ENCODE peak calls at places on chromosomes 2 and 18, in eight cellular contexts. D is transverse colon, F is Peyer's patch, N is psoas muscle, K is A549, J is esophagus muscularis mucosa, B is lung, C is upper lobe of left lung. I is an unnamed sample.

GRCh38 chr2:238160206-238161129 is 1.7 kb downstream of the ERFE start:
- DNase-seq in D (no peak), F (peak), N (peak), K (no peak), J (no peak), B (no peak), C (peak), I (peak)

GRCh38 chr18:12048827-12049175 is 44.8 kb upstream of the ANKRD62 start:
- DNase-seq in D (no peak), F (peak), N (no peak), K (no peak), J (no peak), B (no peak), C (no peak), I (no peak)

GRCh38 chr2:62956646-62957045 is 94.0 kb upstream of the OTX1 start:
- DNase-seq in D (no peak), F (no peak), N (no peak), K (no peak), J (no peak), B (no peak), C (no peak), I (no peak)

GRCh38 chr2:209472386-209472832 is 48.6 kb downstream of the MAP2 start:
- DNase-seq in D (no peak), F (no peak), N (no peak), K (no peak), J (no peak), B (no peak), C (no peak), I (no peak)

GRCh38 chr18:75314117-75314516 is 103.5 kb downstream of the TSHZ1 start:
- DNase-seq in D (no peak), F (no peak), N (no peak), K (no peak), J (no peak), B (no peak), C (no peak), I (no peak)

GRCh38 chr2:109164739-109165221 is 35.8 kb downstream of the SH3RF3 start:
- DNase-seq in D (no peak), F (no peak), N (no peak), K (no peak), J (no peak), B (no peak), C (no peak), I (no peak)

GRCh38 chr18:48292787-48293409 is 116.3 kb downstream of the ZBTB7C start:
- DNase-seq in D (no peak), F (no peak), N (no peak), K (no peak), J (no peak), B (peak), C (no peak), I (no peak)

GRCh38 chr2:156459720-156460119 is 23.5 kb downstream of the GPD2 start:
- DNase-seq in D (no peak), F (no peak), N (no peak), K (no peak), J (no peak), B (peak), C (no peak), I (no peak)

GRCh38 chr2:174760845-174761473 is 3.3 kb downstream of the CHRNA1 start:
- DNase-seq in D (no peak), F (no peak), N (no peak), K (no peak), J (no peak), B (no peak), C (no peak), I (no peak)

GRCh38 chr2:10460366-10460796 is 12.3 kb upstream of the ODC1 start:
- DNase-seq in D (no peak), F (no peak), N (no peak), K (no peak), J (no peak), B (no peak), C (peak), I (no peak)

GRCh38 chr2:11434443-11434842 is 31.5 kb downstream of the E2F6 start:
- DNase-seq in D (no peak), F (no peak), N (no peak), K (no peak), J (no peak), B (no peak), C (no peak), I (no peak)

GRCh38 chr18:79540914-79541301 is 138.7 kb upstream of the CTDP1 start:
- DNase-seq in D (no peak), F (no peak), N (peak), K (no peak), J (no peak), B (no peak), C (peak), I (no peak)

GRCh38 chr2:228688007-228688645 is 506.6 kb upstream of the SPHKAP start:
- DNase-seq in D (peak), F (no peak), N (no peak), K (no peak), J (no peak), B (no peak), C (no peak), I (no peak)

GRCh38 chr2:77104554-77104953 is 417.6 kb downstream of the LRRTM4 start:
- DNase-seq in D (no peak), F (no peak), N (no peak), K (no peak), J (no peak), B (no peak), C (no peak), I (no peak)

GRCh38 chr2:199434555-199434954 is 23.2 kb downstream of the SATB2 start:
- DNase-seq in D (no peak), F (no peak), N (no peak), K (no peak), J (no peak), B (no peak), C (no peak), I (no peak)

GRCh38 chr2:238948765-238949641 is 101.1 kb downstream of the TWIST2 start:
- DNase-seq in D (no peak), F (no peak), N (no peak), K (no peak), J (peak), B (peak), C (no peak), I (no peak)

GRCh38 chr2:32249731-32250236 is 14.9 kb downstream of the NLRC4 start:
- DNase-seq in D (no peak), F (no peak), N (no peak), K (no peak), J (no peak), B (no peak), C (no peak), I (no peak)

GRCh38 chr2:17747684-17748452 is 5.7 kb downstream of the SMC6 start:
- DNase-seq in D (no peak), F (no peak), N (no peak), K (peak), J (no peak), B (no peak), C (no peak), I (no peak)

GRCh38 chr2:170488807-170489206 is 226.3 kb upstream of the SP5 start:
- DNase-seq in D (no peak), F (no peak), N (no peak), K (no peak), J (no peak), B (no peak), C (no peak), I (no peak)

GRCh38 chr2:218028189-218028495 is 25.3 kb upstream of the TNS1 start:
- DNase-seq in D (no peak), F (no peak), N (no peak), K (no peak), J (no peak), B (no peak), C (no peak), I (no peak)

GRCh38 chr2:81901017-81901416 is 1596.5 kb upstream of the LRRTM1 start:
- DNase-seq in D (no peak), F (no peak), N (no peak), K (no peak), J (no peak), B (no peak), C (no peak), I (no peak)

GRCh38 chr2:64651590-64651989 is 2.1 kb downstream of the SERTAD2 start:
- DNase-seq in D (no peak), F (no peak), N (no peak), K (no peak), J (no peak), B (no peak), C (no peak), I (no peak)

GRCh38 chr2:56801770-56802169 is 618.0 kb downstream of the CCDC85A start:
- DNase-seq in D (no peak), F (no peak), N (no peak), K (no peak), J (no peak), B (no peak), C (no peak), I (no peak)

GRCh38 chr2:202038471-202039277 is 5.0 kb downstream of the FZD7 start:
- DNase-seq in D (peak), F (no peak), N (peak), K (peak), J (no peak), B (no peak), C (no peak), I (no peak)

GRCh38 chr2:153823880-153824279 is 47.8 kb upstream of the GALNT13 start:
- DNase-seq in D (no peak), F (no peak), N (no peak), K (no peak), J (no peak), B (no peak), C (no peak), I (no peak)

GRCh38 chr2:159484537-159484936 is 131.8 kb downstream of the BAZ2B start:
- DNase-seq in D (no peak), F (no peak), N (no peak), K (no peak), J (no peak), B (no peak), C (no peak), I (no peak)

GRCh38 chr2:43131051-43131889 is 95.1 kb downstream of the ZFP36L2 start:
- DNase-seq in D (peak), F (peak), N (peak), K (peak), J (peak), B (peak), C (no peak), I (peak)

GRCh38 chr2:23649819-23650218 is 264.8 kb downstream of the KLHL29 start:
- DNase-seq in D (no peak), F (no peak), N (no peak), K (no peak), J (no peak), B (no peak), C (no peak), I (no peak)

GRCh38 chr2:97992836-97993825 is 2.6 kb downstream of the TMEM131 start:
- DNase-seq in D (no peak), F (no peak), N (no peak), K (no peak), J (no peak), B (no peak), C (no peak), I (no peak)

GRCh38 chr2:20676353-20677215 is 9.6 kb downstream of the GDF7 start:
- DNase-seq in D (peak), F (peak), N (no peak), K (no peak), J (no peak), B (no peak), C (no peak), I (no peak)

GRCh38 chr2:101710036-101710689 is 12.7 kb downstream of the MAP4K4 start:
- DNase-seq in D (no peak), F (no peak), N (no peak), K (no peak), J (no peak), B (no peak), C (no peak), I (no peak)

GRCh38 chr2:159776321-159776720 is 21.7 kb downstream of the CD302 start:
- DNase-seq in D (no peak), F (no peak), N (no peak), K (no peak), J (no peak), B (no peak), C (no peak), I (no peak)

GRCh38 chr2:4020153-4020552 is 316.8 kb downstream of the DCDC2C start:
- DNase-seq in D (no peak), F (no peak), N (no peak), K (no peak), J (no peak), B (no peak), C (no peak), I (no peak)

GRCh38 chr2:25794544-25795276 is 83.6 kb downstream of the ASXL2 start:
- DNase-seq in D (no peak), F (no peak), N (no peak), K (no peak), J (no peak), B (no peak), C (no peak), I (peak)

GRCh38 chr2:238821944-238822670 is 25.8 kb upstream of the TWIST2 start:
- DNase-seq in D (no peak), F (no peak), N (no peak), K (no peak), J (peak), B (no peak), C (no peak), I (no peak)

GRCh38 chr2:211170843-211171242 is 614.4 kb downstream of the CPS1 start:
- DNase-seq in D (no peak), F (no peak), N (no peak), K (no peak), J (no peak), B (no peak), C (no peak), I (no peak)

GRCh38 chr2:101190753-101191516 is 39.8 kb upstream of the TBC1D8 start:
- DNase-seq in D (no peak), F (no peak), N (no peak), K (no peak), J (no peak), B (no peak), C (no peak), I (no peak)

GRCh38 chr2:9430316-9431293 is 7.2 kb downstream of the CPSF3 start:
- DNase-seq in D (no peak), F (no peak), N (no peak), K (no peak), J (no peak), B (no peak), C (no peak), I (no peak)

GRCh38 chr2:235085476-235085875 is 133.7 kb downstream of the SH3BP4 start:
- DNase-seq in D (no peak), F (no peak), N (no peak), K (no peak), J (no peak), B (no peak), C (no peak), I (no peak)

GRCh38 chr2:239961662-239962220 is 63.4 kb downstream of the NDUFA10 start:
- DNase-seq in D (no peak), F (no peak), N (no peak), K (no peak), J (no peak), B (no peak), C (no peak), I (no peak)

GRCh38 chr2:239958366-239958765 is 66.8 kb downstream of the NDUFA10 start:
- DNase-seq in D (no peak), F (no peak), N (no peak), K (no peak), J (no peak), B (no peak), C (no peak), I (no peak)

GRCh38 chr2:239957681-239958181 is 67.4 kb downstream of the NDUFA10 start:
- DNase-seq in D (no peak), F (no peak), N (peak), K (no peak), J (no peak), B (no peak), C (no peak), I (no peak)

GRCh38 chr2:239960929-239961661 is 64.0 kb downstream of the NDUFA10 start:
- DNase-seq in D (no peak), F (no peak), N (no peak), K (no peak), J (no peak), B (no peak), C (no peak), I (no peak)

DNA sequence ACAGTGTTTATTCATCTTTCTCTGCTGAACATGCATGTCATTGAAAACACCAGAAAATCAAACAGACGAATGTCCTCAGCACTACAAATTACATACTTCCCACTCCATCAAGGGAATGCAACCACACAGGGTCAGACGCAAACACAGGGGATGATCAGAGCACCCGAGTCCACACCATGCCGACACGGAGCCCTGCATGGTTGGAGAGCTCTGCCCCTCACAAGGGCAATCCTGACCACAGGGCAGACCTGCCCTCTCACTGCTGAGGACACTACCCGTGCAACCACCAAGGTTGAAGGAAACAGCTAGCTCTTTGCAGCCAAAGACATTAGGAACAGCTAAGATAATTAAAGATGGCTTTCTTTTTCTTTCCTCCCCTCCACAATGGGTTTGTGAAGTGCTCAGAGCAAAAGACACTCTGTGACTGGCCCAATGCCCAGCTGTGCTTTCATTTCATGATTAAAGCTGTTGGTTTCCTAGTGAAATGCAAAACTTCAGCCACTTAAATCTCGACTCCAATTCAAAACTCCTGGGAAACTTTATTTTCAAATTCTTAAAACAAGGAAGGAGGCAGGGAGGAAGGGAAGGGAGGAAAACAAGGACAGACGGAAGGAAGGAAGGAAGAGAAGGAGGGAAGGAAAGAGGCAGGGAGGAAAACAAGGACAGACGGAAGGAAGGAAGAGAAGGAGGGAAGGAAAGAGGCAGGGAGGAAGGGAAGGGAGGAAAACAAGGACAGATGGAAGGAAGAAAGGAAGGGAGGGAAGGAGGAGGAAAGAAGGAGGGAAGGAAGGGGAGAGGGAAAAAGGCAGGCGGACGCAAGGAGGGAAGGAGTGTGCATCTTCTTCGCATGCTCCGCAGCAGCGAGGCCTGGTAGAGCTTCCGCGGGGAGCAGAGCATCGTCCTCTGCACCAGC is 65.8 kb downstream of the NDUFA10 start:
- DNase-seq in D (no peak), F (no peak), N (no peak), K (no peak), J (no peak), B (no peak), C (no peak), I (no peak)
- H3K27ac ChIP-seq in D (peak), F (no peak), N (no peak), K (no peak), J (peak), B (no peak), C (no peak), I (no peak)

GRCh38 chr2:167188596-167188967 is 300.3 kb downstream of the XIRP2 start:
- DNase-seq in D (no peak), F (no peak), N (no peak), K (no peak), J (no peak), B (no peak), C (no peak), I (no peak)

GRCh38 chr2:167192833-167193232 is 304.6 kb downstream of the XIRP2 start:
- DNase-seq in D (no peak), F (no peak), N (no peak), K (no peak), J (no peak), B (no peak), C (no peak), I (no peak)

GRCh38 chr2:167191588-167191987 is 303.3 kb downstream of the XIRP2 start:
- DNase-seq in D (no peak), F (no peak), N (no peak), K (no peak), J (no peak), B (no peak), C (no peak), I (no peak)

GRCh38 chr2:167187910-167188595 is 299.8 kb downstream of the XIRP2 start:
- DNase-seq in D (no peak), F (no peak), N (no peak), K (no peak), J (no peak), B (no peak), C (no peak), I (no peak)

DNA sequence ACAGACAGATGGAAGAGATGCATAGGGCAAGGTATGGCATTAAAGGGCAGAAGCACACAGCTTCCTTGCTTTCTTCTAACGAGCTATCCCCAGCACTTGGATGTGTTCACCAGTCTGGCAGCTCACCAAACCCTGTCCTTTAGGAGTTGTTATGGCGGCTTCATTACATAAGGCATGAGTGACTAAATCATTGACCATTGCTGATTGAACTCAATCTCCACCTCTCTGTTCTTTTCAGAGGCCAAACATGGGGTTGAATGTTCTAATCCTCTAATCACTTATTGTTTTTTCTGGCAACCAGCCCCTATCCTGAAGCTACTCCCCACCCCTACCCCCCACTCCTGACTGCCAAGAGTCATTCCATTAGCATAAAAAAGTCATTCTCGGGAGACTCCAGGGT is 301.8 kb downstream of the XIRP2 start:
- DNase-seq in D (no peak), F (no peak), N (peak), K (no peak), J (no peak), B (no peak), C (no peak), I (no peak)
- H3K4me3 ChIP-seq in D (no peak), F (no peak), N (peak), K (no peak), J (no peak), B (no peak), C (no peak), I (no peak)

GRCh38 chr2:119579457-119580295 is 35.4 kb downstream of the CFAP221 start:
- DNase-seq in D (no peak), F (no peak), N (no peak), K (no peak), J (no peak), B (peak), C (no peak), I (no peak)
- H3K27ac ChIP-seq in D (no peak), F (no peak), N (no peak), K (no peak), J (no peak), B (no peak), C (peak), I (no peak)

GRCh38 chr18:35220424-35220823 is 20.4 kb upstream of the ZNF397 start:
- DNase-seq in D (peak), F (no peak), N (no peak), K (no peak), J (no peak), B (no peak), C (no peak), I (no peak)

DNA sequence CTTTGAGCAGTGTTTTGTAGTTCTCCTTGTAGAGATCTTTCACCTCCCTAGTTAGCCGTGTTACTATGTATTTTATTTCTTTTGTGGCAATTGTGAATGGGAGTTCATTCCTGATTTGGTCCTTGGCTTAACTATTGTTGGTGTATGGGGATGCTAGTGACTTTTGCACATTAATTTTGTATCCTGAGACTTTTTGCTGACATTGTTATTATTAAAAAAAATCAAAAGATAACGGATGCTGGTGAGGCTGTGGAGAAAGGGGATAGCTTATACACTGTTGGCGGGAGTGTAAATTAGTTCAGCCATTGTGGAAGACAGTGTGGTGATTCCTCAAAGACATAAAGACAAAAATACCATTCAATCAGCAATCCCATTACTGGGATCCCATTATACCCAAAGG is 17.0 kb upstream of the ZNF397 start:
- DNase-seq in D (no peak), F (no peak), N (no peak), K (no peak), J (no peak), B (no peak), C (no peak), I (no peak)
- H3K4me3 ChIP-seq in D (no peak), F (no peak), N (no peak), K (no peak), J (no peak), B (no peak), C (no peak), I (no peak)